ENCODE peak calls at places on chromosomes 7 and 10, in six cellular contexts. O is A549; L is effector memory CD8-positive, alpha-beta T cell; W is AG04450; K is thyroid gland; M is GM03348. C is an unnamed sample.

GRCh38 chr10:116723428-116724281 is 18.7 kb downstream of the HSPA12A start:
- DNase-seq in K (no peak), M (no peak), O (no peak), L (peak), W (no peak), C (no peak)

GRCh38 chr7:54189330-54189729 is 352.8 kb upstream of the VSTM2A start:
- DNase-seq in K (no peak), M (no peak), O (no peak), L (no peak), W (no peak), C (no peak)

GRCh38 chr10:104045151-104046089 is 40.3 kb downstream of the COL17A1 start:
- DNase-seq in M (peak), W (peak), L (no peak), K (peak), O (peak), C (peak)

GRCh38 chr10:72557362-72557761 is 68.5 kb downstream of the MICU1 start:
- DNase-seq in W (peak), L (no peak), O (no peak), K (no peak), M (peak), C (no peak)

GRCh38 chr10:109115179-109115578 is 808.1 kb downstream of the XPNPEP1 start:
- DNase-seq in K (no peak), W (no peak), O (no peak), L (no peak), M (no peak), C (no peak)

GRCh38 chr10:123570898-123571515 is 95.1 kb upstream of the GPR26 start:
- DNase-seq in K (no peak), M (no peak), L (no peak), W (no peak), O (no peak), C (no peak)

GRCh38 chr7:45125193-45125904 is 13.9 kb upstream of the TBRG4 start:
- DNase-seq in M (no peak), L (no peak), W (no peak), K (no peak), O (no peak), C (no peak)

GRCh38 chr7:46975493-46975892 is 606.4 kb downstream of the TNS3 start:
- DNase-seq in M (no peak), O (no peak), W (no peak), K (no peak), L (no peak), C (no peak)

GRCh38 chr7:157692156-157693011 is 355.6 kb downstream of the DNAJB6 start:
- DNase-seq in L (no peak), M (no peak), K (no peak), O (no peak), W (no peak), C (no peak)

GRCh38 chr7:107201795-107202450 is 33.1 kb downstream of the HBP1 start:
- DNase-seq in K (peak), W (no peak), M (no peak), L (no peak), O (peak), C (peak)

GRCh38 chr10:25082276-25083204 is 66.1 kb downstream of the THNSL1 start:
- DNase-seq in K (peak), W (no peak), O (no peak), M (no peak), L (no peak), C (no peak)

GRCh38 chr10:12750526-12751201 is 250.8 kb downstream of the CCDC3 start:
- DNase-seq in M (no peak), O (no peak), W (no peak), K (no peak), L (no peak), C (no peak)